ENCODE peak calls at places on chromosomes 4 and X, in seven cellular contexts. A is SW480; N is sigmoid colon; G is heart right ventricle; C is Right ventricle myocardium inferior; F is activated CD4-positive, alpha-beta T cell treated with anti-CD3 and anti-CD28 coated beads for 1 hour; X is heart left ventricle. M is an unnamed sample.

GRCh38 chr4:112905728-112906127 is 143.7 kb upstream of the ANK2 start:
- DNase-seq in A (no peak), N (no peak), G (no peak), C (no peak), F (no peak), X (no peak), M (no peak)

GRCh38 chr4:14167876-14168510 is 540.5 kb upstream of the BOD1L1 start:
- DNase-seq in A (no peak), N (no peak), G (no peak), C (no peak), F (no peak), X (no peak), M (no peak)

GRCh38 chr4:87326460-87326859 is 3.8 kb upstream of the HSD17B13 start:
- DNase-seq in A (no peak), N (no peak), G (no peak), C (no peak), F (no peak), X (no peak), M (no peak)

GRCh38 chrX:136671006-136671610 is 23.1 kb downstream of the CD40LG start:
- DNase-seq in A (no peak), N (no peak), G (no peak), C (no peak), F (no peak), X (no peak), M (no peak)

GRCh38 chrX:115234220-115234557 is 293 bp upstream of the LRCH2 start:
- DNase-seq in A (no peak), N (no peak), G (no peak), C (no peak), F (no peak), X (no peak), M (no peak)

GRCh38 chr4:2320746-2321145 is 58.8 kb upstream of the MXD4 start:
- DNase-seq in A (no peak), N (no peak), G (no peak), C (no peak), F (no peak), X (no peak), M (no peak)

GRCh38 chr4:15605537-15605936 is 49.6 kb downstream of the FBXL5 start:
- DNase-seq in A (no peak), N (no peak), G (no peak), C (no peak), F (no peak), X (no peak), M (no peak)

GRCh38 chr4:99710681-99711345 is 53.2 kb upstream of the C4orf54 start:
- DNase-seq in A (no peak), N (no peak), G (no peak), C (no peak), F (no peak), X (no peak), M (no peak)

GRCh38 chr4:41257257-41257900 is 651 bp downstream of the UCHL1 start:
- DNase-seq in A (peak; percentile 2), N (peak; percentile 70), G (peak; percentile 42), C (no peak), F (no peak), X (peak; percentile 43), M (no peak)

GRCh38 chrX:17375631-17376380 is 806 bp downstream of the NHS start:
- DNase-seq in A (peak; percentile 32), N (peak; percentile 67), G (peak; percentile 31), C (peak; percentile 72), F (no peak), X (peak; percentile 50), M (no peak)

GRCh38 chr4:3145251-3145908 is 70.9 kb downstream of the HTT start:
- DNase-seq in A (peak; percentile 6), N (no peak), G (no peak), C (no peak), F (no peak), X (no peak), M (no peak)

GRCh38 chr4:1205641-1206298 is 33.4 kb upstream of the SPON2 start:
- DNase-seq in A (no peak), N (peak; percentile 64), G (peak; percentile 15), C (peak; percentile 63), F (no peak), X (peak; percentile 22), M (no peak)

GRCh38 chr4:36351082-36351666 is 69.8 kb downstream of the DTHD1 start:
- DNase-seq in A (peak; percentile 30), N (peak; percentile 71), G (peak; percentile 29), C (peak; percentile 65), F (peak; percentile 66), X (peak; percentile 47), M (peak; percentile 47)

GRCh38 chr4:104942990-104943758 is 203.5 kb upstream of the TET2 start:
- DNase-seq in A (no peak), N (no peak), G (no peak), C (no peak), F (no peak), X (no peak), M (no peak)

GRCh38 chrX:136209016-136209738 is 42.0 kb downstream of the MAP7D3 start:
- DNase-seq in A (no peak), N (peak; percentile 84), G (peak; percentile 52), C (peak; percentile 73), F (no peak), X (peak; percentile 57), M (no peak)

GRCh38 chr4:74942251-74942917 is 9.5 kb downstream of the PARM1 start:
- DNase-seq in A (no peak), N (no peak), G (no peak), C (no peak), F (no peak), X (no peak), M (no peak)

GRCh38 chrX:140034916-140035315 is 69.6 kb upstream of the CXorf66 start:
- DNase-seq in A (no peak), N (no peak), G (no peak), C (no peak), F (no peak), X (no peak), M (no peak)

GRCh38 chr4:118905546-118905945 is 16.9 kb downstream of the SYNPO2 start:
- DNase-seq in A (no peak), N (no peak), G (no peak), C (no peak), F (no peak), X (no peak), M (no peak)

GRCh38 chr4:2937146-2937857 is 25.9 kb downstream of the NOP14 start:
- DNase-seq in A (peak; percentile 69), N (peak; percentile 66), G (no peak), C (peak; percentile 67), F (no peak), X (no peak), M (no peak)

GRCh38 chr4:5752803-5753184 is 41.8 kb downstream of the EVC start:
- DNase-seq in A (no peak), N (no peak), G (no peak), C (no peak), F (no peak), X (no peak), M (no peak)

GRCh38 chr4:102139932-102140331 is 205.3 kb downstream of the SLC39A8 start:
- DNase-seq in A (peak; percentile 8), N (no peak), G (no peak), C (no peak), F (no peak), X (no peak), M (no peak)

GRCh38 chrX:112614640-112615039 is 65.1 kb downstream of the LHFPL1 start:
- DNase-seq in A (no peak), N (no peak), G (no peak), C (no peak), F (no peak), X (no peak), M (no peak)

GRCh38 chrX:113305496-113305895 is 464.9 kb upstream of the AMOT start:
- DNase-seq in A (no peak), N (no peak), G (no peak), C (no peak), F (no peak), X (no peak), M (no peak)

GRCh38 chr4:153785830-153786721 is 2.8 kb downstream of the SFRP2 start:
- DNase-seq in A (peak; percentile 60), N (no peak), G (no peak), C (no peak), F (no peak), X (no peak), M (no peak)

GRCh38 chr4:56134272-56134671 is 185.5 kb downstream of the CEP135 start:
- DNase-seq in A (no peak), N (no peak), G (no peak), C (no peak), F (no peak), X (peak; percentile 48), M (no peak)

GRCh38 chr4:105807496-105807895 is 87.8 kb upstream of the NPNT start:
- DNase-seq in A (no peak), N (no peak), G (no peak), C (no peak), F (no peak), X (no peak), M (no peak)

GRCh38 chrX:26375346-26375745 is 159.4 kb downstream of the MAGEB5 start:
- DNase-seq in A (no peak), N (no peak), G (no peak), C (no peak), F (no peak), X (no peak), M (no peak)

GRCh38 chr4:93828332-93828829 is at the start of gene ATOH1:
- DNase-seq in A (peak; percentile 29), N (no peak), G (peak; percentile 21), C (peak; percentile 66), F (no peak), X (peak; percentile 32), M (no peak)

GRCh38 chr4:170008801-170009200 is 17.4 kb downstream of the MFAP3L start:
- DNase-seq in A (no peak), N (no peak), G (no peak), C (no peak), F (no peak), X (no peak), M (no peak)

GRCh38 chr4:170139764-170140163 is 50.0 kb upstream of the AADAT start:
- DNase-seq in A (no peak), N (no peak), G (no peak), C (no peak), F (no peak), X (no peak), M (no peak)

GRCh38 chr4:52425751-52426326 is 233.3 kb downstream of the USP46 start:
- DNase-seq in A (no peak), N (no peak), G (no peak), C (no peak), F (no peak), X (no peak), M (no peak)

GRCh38 chr4:41160010-41160789 is 54.1 kb downstream of the APBB2 start:
- DNase-seq in A (peak; percentile 63), N (no peak), G (no peak), C (no peak), F (no peak), X (no peak), M (no peak)

GRCh38 chr4:8507251-8507570 is 66.6 kb downstream of the TRMT44 start:
- DNase-seq in A (no peak), N (peak; percentile 61), G (no peak), C (no peak), F (no peak), X (no peak), M (no peak)